ENCODE peak calls at places on chromosomes 2 and 18, in eight cellular contexts. P is A549, E is GM12878, Q is sigmoid colon, U is body of pancreas, D is heart left ventricle, T is adrenal gland, O is upper lobe of left lung. Y is an unnamed sample.
A peak's percentile ranks its signal among the peaks of the same experiment; 100 is the strongest.

GRCh38 chr2:230564805-230565779 is 147.6 kb upstream of the CAB39 start:
- DNase-seq in D (no peak), E (no peak), Q (no peak), T (no peak), O (no peak), U (no peak), P (no peak), Y (peak; percentile 71)

GRCh38 chr2:36170805-36171204 is 184.8 kb upstream of the CRIM1 start:
- DNase-seq in O (no peak), U (no peak), Q (no peak), T (no peak), D (no peak), P (no peak), E (no peak), Y (no peak)

GRCh38 chr18:902179-902718 is 2.4 kb upstream of the ADCYAP1 start:
- DNase-seq in E (no peak), T (no peak), D (no peak), P (no peak), U (no peak), Q (no peak), O (no peak), Y (peak; percentile 16)

GRCh38 chr2:102615620-102616436 is 3.5 kb upstream of the SLC9A2 start:
- DNase-seq in U (peak; percentile 59), P (peak; percentile 75), Q (no peak), D (peak; percentile 37), E (no peak), T (peak; percentile 82), O (peak; percentile 80), Y (peak; percentile 72)

GRCh38 chr2:68505603-68506159 is 38.3 kb downstream of the APLF start:
- DNase-seq in D (no peak), O (no peak), P (no peak), U (no peak), E (no peak), Q (no peak), T (no peak), Y (no peak)

GRCh38 chr2:101382406-101382805 is 4.9 kb downstream of the CREG2 start:
- DNase-seq in T (no peak), Q (no peak), U (no peak), E (no peak), O (no peak), D (no peak), P (no peak), Y (no peak)

GRCh38 chr2:108169982-108170625 is 69.7 kb upstream of the SULT1C3 start:
- DNase-seq in T (no peak), O (no peak), P (peak; percentile 31), Q (no peak), E (no peak), D (no peak), U (no peak), Y (peak; percentile 31)

GRCh38 chr2:39697480-39697879 is 31.8 kb downstream of the TMEM178A start:
- DNase-seq in Q (no peak), O (peak; percentile 32), U (peak; percentile 40), P (no peak), E (no peak), D (peak; percentile 64), T (no peak), Y (no peak)

GRCh38 chr2:227703280-227703732 is 14.5 kb downstream of the SLC19A3 start:
- DNase-seq in E (no peak), U (peak; percentile 40), D (no peak), P (peak; percentile 33), T (no peak), Q (no peak), O (no peak), Y (no peak)

GRCh38 chr2:12596771-12597170 is 120.0 kb upstream of the TRIB2 start:
- DNase-seq in P (no peak), Q (no peak), T (no peak), D (no peak), U (no peak), E (no peak), O (no peak), Y (no peak)

GRCh38 chr18:46388295-46388694 is 268.7 kb downstream of the LOXHD1 start:
- DNase-seq in D (no peak), E (no peak), O (no peak), Q (no peak), U (no peak), T (no peak), P (no peak), Y (no peak)

GRCh38 chr2:177353084-177353483 is 39.5 kb upstream of the AGPS start:
- DNase-seq in E (no peak), T (no peak), O (no peak), Q (peak; percentile 81), U (no peak), D (no peak), P (no peak), Y (peak; percentile 21)

GRCh38 chr2:144503221-144503620 is 16.7 kb downstream of the ZEB2 start:
- DNase-seq in U (no peak), Q (no peak), T (no peak), O (no peak), E (no peak), P (no peak), D (no peak), Y (no peak)

GRCh38 chr2:144505245-144505801 is 14.6 kb downstream of the ZEB2 start:
- DNase-seq in T (no peak), E (no peak), U (no peak), P (no peak), O (no peak), D (peak; percentile 63), Q (no peak), Y (peak; percentile 53)

GRCh38 chr2:144502356-144502755 is 17.6 kb downstream of the ZEB2 start:
- DNase-seq in O (no peak), U (no peak), P (no peak), T (no peak), Q (no peak), E (no peak), D (no peak), Y (no peak)

GRCh38 chr2:144501118-144501517 is 18.8 kb downstream of the ZEB2 start:
- DNase-seq in E (no peak), T (no peak), D (no peak), P (no peak), O (no peak), Q (no peak), U (no peak), Y (no peak)

DNA sequence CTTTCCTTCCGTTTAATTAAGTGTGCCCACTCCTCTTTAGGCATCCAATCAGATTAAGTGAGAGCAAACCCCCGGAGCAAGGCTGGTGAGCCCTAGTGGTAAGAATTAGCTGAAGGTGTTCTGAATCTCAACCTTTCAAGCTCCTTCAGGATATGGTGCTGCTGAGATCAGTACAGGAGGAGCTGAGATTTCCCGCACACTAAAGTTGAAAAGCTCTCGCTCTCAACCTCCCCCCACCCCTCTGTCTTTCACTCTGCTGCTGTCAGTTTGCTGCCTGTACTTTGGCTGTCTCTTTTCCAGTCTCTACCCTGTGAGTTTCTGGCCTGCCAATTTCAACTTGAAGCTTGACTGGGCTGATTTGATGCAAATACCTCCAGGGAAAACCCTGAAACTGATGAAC is 15.7 kb downstream of the ZEB2 start:
- DNase-seq in D (no peak), O (no peak), P (no peak), T (no peak), U (no peak), Q (no peak), E (no peak), Y (no peak)
- H3K4me3 ChIP-seq in D (peak overlapping the region; percentile 24), O (no peak overlapping the region), P (no peak overlapping the region), T (no peak overlapping the region), U (no peak overlapping the region), Q (no peak overlapping the region), E (no peak overlapping the region), Y (no peak overlapping the region)

GRCh38 chr2:45833968-45834344 is 182.5 kb downstream of the PRKCE start:
- DNase-seq in O (no peak), E (peak; percentile 77), U (no peak), P (no peak), Q (no peak), T (no peak), D (no peak), Y (peak; percentile 90)
- TF ChIP-seq POLR2A in O (no peak), E (peak; percentile 56), U (no peak), P (no peak), Q (no peak), T (no peak), D (no peak), Y (no peak)

DNA sequence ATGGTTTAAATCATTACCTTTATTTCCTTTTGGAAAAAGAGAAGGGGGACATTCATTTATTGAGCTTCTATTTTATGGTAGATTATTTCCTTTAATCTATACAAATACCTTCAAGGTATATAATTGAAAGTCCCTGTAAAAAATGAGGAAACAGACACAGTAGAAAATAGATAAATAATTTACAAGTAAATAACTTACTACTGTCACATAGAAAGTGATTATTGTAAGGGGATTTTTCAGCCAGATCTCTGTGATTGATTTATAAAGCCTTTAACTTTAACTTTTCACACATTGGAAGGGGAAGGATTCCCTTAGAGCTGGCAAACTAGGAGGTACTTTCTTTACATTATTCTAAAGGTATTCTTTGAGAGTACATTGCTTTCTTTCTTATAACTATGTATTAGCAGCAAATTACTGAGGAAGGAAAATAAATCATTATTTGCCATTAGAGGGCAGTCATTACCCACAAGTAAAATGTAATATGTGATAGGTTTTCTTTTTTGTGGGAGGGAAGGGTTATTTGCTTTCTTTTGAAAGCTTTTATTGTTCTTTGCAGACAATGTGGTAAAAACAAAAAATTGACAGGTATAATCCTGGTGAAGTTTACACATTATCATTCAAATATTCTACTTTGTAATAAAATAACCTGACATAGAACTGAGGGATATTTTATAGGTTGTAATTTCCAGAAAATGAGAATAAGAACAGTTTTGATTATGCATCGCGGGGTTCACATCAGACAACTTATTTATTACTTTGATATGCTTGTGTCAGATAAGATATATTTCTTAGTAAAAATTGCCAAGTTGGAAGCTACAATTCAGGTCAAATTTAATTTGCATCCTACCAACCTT is 24.8 kb upstream of the RPE start:
- DNase-seq in U (no peak), E (peak; percentile 21), P (peak; percentile 44), O (no peak), D (no peak), Q (no peak), T (no peak), Y (peak; percentile 69)
- TF ChIP-seq CTCF in U (peak; percentile 69), E (peak; percentile 61), P (peak; percentile 72), O (peak; percentile 44), D (peak; percentile 79), Q (peak; percentile 28), T (peak; percentile 74), Y (peak; percentile 7)

DNA sequence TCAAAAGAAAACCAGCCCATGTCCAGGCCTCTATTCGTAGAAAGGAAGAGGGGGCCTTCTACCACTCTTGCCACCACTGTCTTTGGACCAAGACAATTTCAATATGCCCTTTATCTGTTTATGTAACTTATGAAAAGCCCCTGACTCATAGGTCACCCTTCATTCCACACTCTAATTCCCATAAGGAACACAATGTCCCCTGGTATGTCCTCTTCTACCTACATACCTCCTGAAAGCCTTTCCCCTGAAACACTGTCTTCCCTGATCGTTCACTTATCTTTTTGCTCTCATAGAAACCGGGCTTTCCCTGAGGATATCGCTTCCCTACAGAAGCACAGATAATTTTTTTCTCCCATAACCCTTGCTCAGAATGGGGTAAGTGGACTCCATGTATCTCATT is 13.3 kb downstream of the EIF2AK3 start:
- DNase-seq in D (no peak), T (no peak), U (no peak), P (no peak), Q (no peak), E (no peak), O (no peak), Y (no peak)
- H3K4me3 ChIP-seq in D (no peak overlapping the region), T (no peak overlapping the region), U (no peak overlapping the region), P (no peak overlapping the region), Q (no peak overlapping the region), E (no peak overlapping the region), O (no peak overlapping the region), Y (no peak overlapping the region)

GRCh38 chr2:158457826-158458616 is 1.3 kb downstream of the PKP4 start:
- DNase-seq in D (peak; percentile 77), P (peak; percentile 85), U (peak; percentile 89), O (peak; percentile 81), E (no peak), Q (peak; percentile 78), T (peak; percentile 91), Y (peak; percentile 85)
- TF ChIP-seq POLR2A in D (peak; percentile 52), P (peak; percentile 57), U (peak; percentile 89), O (peak; percentile 88), E (no peak), Q (no peak), T (peak; percentile 55), Y (peak; percentile 6)

Y was measured in NB4.